ENCODE peak calls at places on chromosomes 1 and 21, in seven cellular contexts. U, F, Z, C, D, G and S are unnamed samples.

GRCh38 chr21:43740497-43741156 is 21.7 kb downstream of the PDXK start:
- DNase-seq in U (peak; percentile 55), F (no peak), Z (peak; percentile 78), C (no peak), D (no peak), G (peak; percentile 42), S (no peak)

GRCh38 chr1:26537951-26538352 is 8.4 kb downstream of the RPS6KA1 start:
- DNase-seq in U (no peak), F (no peak), Z (no peak), C (no peak), D (peak; percentile 87), G (no peak), S (peak; percentile 28)

GRCh38 chr1:25027876-25028586 is 98.0 kb upstream of the RUNX3 start:
- DNase-seq in U (no peak), F (no peak), Z (no peak), C (no peak), D (no peak), G (no peak), S (no peak)

GRCh38 chr1:24946861-24947658 is 17.0 kb upstream of the RUNX3 start:
- DNase-seq in U (no peak), F (no peak), Z (no peak), C (no peak), D (no peak), G (no peak), S (no peak)

GRCh38 chr1:99469641-99470040 is 176.3 kb upstream of the PALMD start:
- DNase-seq in U (no peak), F (no peak), Z (no peak), C (no peak), D (no peak), G (no peak), S (no peak)

GRCh38 chr21:32253215-32253641 is 25.6 kb downstream of the MIS18A start:
- DNase-seq in U (no peak), F (no peak), Z (no peak), C (no peak), D (no peak), G (no peak), S (no peak)

GRCh38 chr1:180352021-180352420 is 122.0 kb downstream of the LHX4 start:
- DNase-seq in U (no peak), F (no peak), Z (no peak), C (no peak), D (no peak), G (no peak), S (no peak)

GRCh38 chr1:114208106-114208505 is 54.4 kb upstream of the SYT6 start:
- DNase-seq in U (no peak), F (no peak), Z (no peak), C (no peak), D (no peak), G (no peak), S (no peak)

GRCh38 chr1:16143566-16144324 is 12.1 kb downstream of the EPHA2 start:
- DNase-seq in U (no peak), F (no peak), Z (peak; percentile 92), C (no peak), D (no peak), G (peak; percentile 76), S (peak; percentile 33)

GRCh38 chr1:70247768-70248167 is 26.6 kb downstream of the SRSF11 start:
- DNase-seq in U (no peak), F (no peak), Z (no peak), C (no peak), D (no peak), G (peak; percentile 13), S (no peak)

GRCh38 chr1:151611288-151611790 is 511 bp upstream of the SNX27 start:
- DNase-seq in U (no peak), F (no peak), Z (no peak), C (no peak), D (no peak), G (peak; percentile 37), S (no peak)

GRCh38 chr1:170049191-170049800 is 25.2 kb downstream of the KIFAP3 start:
- DNase-seq in U (no peak), F (no peak), Z (no peak), C (no peak), D (peak; percentile 48), G (no peak), S (no peak)

GRCh38 chr1:85867189-85867588 is 159.0 kb upstream of the ZNHIT6 start:
- DNase-seq in U (no peak), F (no peak), Z (no peak), C (no peak), D (no peak), G (no peak), S (no peak)

GRCh38 chr1:229087339-229087738 is 183.6 kb upstream of the RAB4A start:
- DNase-seq in U (no peak), F (no peak), Z (no peak), C (no peak), D (no peak), G (no peak), S (no peak)

DNA sequence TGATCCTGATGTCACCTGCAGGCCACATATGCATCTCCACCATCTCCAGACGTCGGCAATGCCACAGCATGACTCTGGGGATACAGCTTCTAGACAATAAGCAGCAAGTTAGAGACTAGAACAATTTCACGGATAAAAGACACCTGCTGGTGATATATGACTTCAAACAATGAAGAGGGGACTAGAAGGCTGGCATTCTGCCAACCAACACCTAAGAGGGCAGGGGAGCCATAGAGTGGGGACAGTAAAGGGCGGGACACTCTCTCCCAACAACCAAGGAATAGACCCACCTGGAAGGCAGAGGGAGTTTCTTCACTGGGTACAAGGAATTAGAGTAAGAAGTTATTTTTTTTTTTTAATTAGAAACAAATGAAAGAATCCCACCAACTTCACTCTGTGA is 126.8 kb downstream of the SIM2 start:
- DNase-seq in U (no peak), F (no peak), Z (no peak), C (no peak), D (no peak), G (no peak), S (no peak)
- H3K27ac ChIP-seq in U (no peak overlapping the region), F (no peak overlapping the region), Z (no peak overlapping the region), C (no peak overlapping the region), D (no peak overlapping the region), G (no peak overlapping the region), S (no peak overlapping the region)

GRCh38 chr21:45835301-45836267 is 146.0 kb upstream of the COL6A1 start:
- DNase-seq in U (no peak), F (no peak), Z (no peak), C (no peak), D (no peak), G (no peak), S (no peak)

GRCh38 chr21:45834026-45834715 is 147.4 kb upstream of the COL6A1 start:
- DNase-seq in U (no peak), F (no peak), Z (no peak), C (no peak), D (no peak), G (no peak), S (no peak)

GRCh38 chr21:45836268-45836655 is 145.3 kb upstream of the COL6A1 start:
- DNase-seq in U (no peak), F (no peak), Z (no peak), C (no peak), D (no peak), G (no peak), S (no peak)

GRCh38 chr21:45833437-45833836 is 148.1 kb upstream of the COL6A1 start:
- DNase-seq in U (no peak), F (no peak), Z (no peak), C (no peak), D (no peak), G (no peak), S (no peak)

DNA sequence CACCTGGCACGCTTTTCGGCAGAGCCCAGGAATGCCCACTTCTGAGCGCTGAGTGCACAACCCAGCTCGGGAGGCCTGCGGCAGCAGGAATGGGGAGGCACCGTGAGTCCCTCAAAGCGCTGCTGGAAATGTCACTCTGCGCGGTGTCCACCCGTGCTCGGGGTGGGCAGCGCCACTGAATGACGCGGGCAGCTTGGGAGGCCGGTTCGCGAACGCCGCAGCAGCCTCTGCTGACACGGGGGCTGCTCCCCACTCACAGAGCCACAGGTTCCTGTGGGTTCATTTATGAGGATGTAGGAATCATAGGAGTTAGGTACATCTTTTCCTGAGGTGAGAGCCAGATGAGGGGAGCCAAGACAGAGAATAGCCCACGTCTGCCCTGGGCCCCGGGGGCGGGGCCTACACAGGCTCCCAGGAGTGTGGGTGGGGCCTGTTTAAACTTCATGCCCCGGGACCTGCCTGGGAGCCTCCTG is 146.7 kb upstream of the COL6A1 start:
- DNase-seq in U (no peak), F (no peak), Z (no peak), C (no peak), D (peak; percentile 23), G (no peak), S (no peak)
- H3K4me1 ChIP-seq in U (no peaks in the 10 kb centered on the region), F (no peaks in the 10 kb centered on the region), Z (no peaks in the 10 kb centered on the region), C (no peaks in the 10 kb centered on the region), D (no peaks in the 10 kb centered on the region), G (no peaks in the 10 kb centered on the region), S (no peaks in the 10 kb centered on the region)

GRCh38 chr1:37753473-37754321 is 11.2 kb downstream of the EPHA10 start:
- DNase-seq in U (no peak), F (no peak), Z (no peak), C (no peak), D (no peak), G (no peak), S (no peak)

GRCh38 chr1:37755290-37755689 is 9.6 kb downstream of the EPHA10 start:
- DNase-seq in U (no peak), F (no peak), Z (no peak), C (no peak), D (no peak), G (no peak), S (no peak)

GRCh38 chr1:37755951-37756350 is 9.0 kb downstream of the EPHA10 start:
- DNase-seq in U (no peak), F (no peak), Z (no peak), C (no peak), D (no peak), G (no peak), S (no peak)

GRCh38 chr1:37752213-37752582 is 12.7 kb downstream of the EPHA10 start:
- DNase-seq in U (no peak), F (no peak), Z (no peak), C (no peak), D (no peak), G (no peak), S (no peak)

DNA sequence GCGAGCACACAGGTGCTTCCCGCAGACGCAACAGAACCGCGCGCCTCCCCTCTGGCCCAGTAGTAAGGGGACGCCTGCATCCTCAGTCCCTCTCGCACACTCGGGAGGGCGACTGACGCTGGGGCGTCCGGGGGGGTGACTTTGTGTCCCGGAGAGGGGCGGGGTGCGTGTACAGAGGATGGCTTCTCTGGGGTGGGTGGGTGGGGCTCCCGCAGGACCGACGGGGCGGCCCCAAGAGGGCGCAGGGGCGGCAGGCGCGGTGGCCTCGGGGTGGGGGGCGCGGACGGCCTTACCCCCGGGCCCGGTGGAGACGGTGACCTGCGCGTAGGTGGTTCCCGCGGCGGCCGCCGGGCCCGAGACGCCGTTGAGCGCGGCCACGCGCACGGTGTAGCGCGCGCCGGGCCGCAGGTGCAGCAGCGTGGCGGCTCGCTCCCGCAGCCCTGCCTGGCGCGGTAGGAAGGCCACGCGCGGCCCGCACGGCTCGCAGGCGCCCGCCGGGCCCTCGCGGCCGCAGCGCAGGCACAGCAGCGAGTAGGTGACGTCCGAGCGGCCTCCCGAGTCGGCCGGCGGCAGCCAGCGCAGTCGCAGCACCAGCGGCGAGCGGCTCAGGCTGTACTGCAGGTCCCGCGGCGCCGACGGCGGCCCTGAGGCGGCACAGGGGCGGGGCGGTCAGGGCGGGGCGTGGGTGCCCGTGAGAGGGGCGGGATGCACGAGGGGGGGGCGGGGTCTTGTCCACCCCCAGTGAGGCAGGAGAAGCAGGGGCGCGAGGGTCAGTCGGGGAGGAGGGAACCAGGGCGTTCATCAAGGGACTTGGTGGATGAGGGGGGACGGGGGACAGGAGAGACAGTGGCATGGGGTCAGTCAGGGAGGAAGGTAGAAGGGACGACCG is 12.1 kb downstream of the EPHA10 start:
- DNase-seq in U (peak; percentile 79), F (no peak), Z (peak; percentile 74), C (no peak), D (no peak), G (no peak), S (no peak)
- H3K4me3 ChIP-seq in U (peak overlapping the region; percentile 30), F (no peak overlapping the region), Z (peak overlapping the region; percentile 30), C (no peak overlapping the region), D (peak overlapping the region; percentile 19), G (peak overlapping the region; percentile 23), S (no peak overlapping the region)

GRCh38 chr1:10475510-10475909 is 760 bp downstream of the PEX14 start:
- DNase-seq in U (no peak), F (no peak), Z (no peak), C (no peak), D (no peak), G (no peak), S (no peak)
- H3K27ac ChIP-seq in U (peak overlapping the region; percentile 72), F (peak overlapping the region; percentile 69), Z (peak overlapping the region; percentile 84), C (peak overlapping the region; percentile 74), D (peak overlapping the region; percentile 87), G (peak overlapping the region; percentile 34), S (peak overlapping the region; percentile 67)